ENCODE peak calls at places on chromosomes 7 and 10, in four cellular contexts. L, C, Y and O are unnamed samples.

GRCh38 chr7:4216016-4216415 is 466.1 kb upstream of the FOXK1 start:
- DNase-seq in C (no peak), Y (no peak), L (no peak), O (no peak)

GRCh38 chr10:131788386-131788785 is 112.4 kb upstream of the PPP2R2D start:
- DNase-seq in L (no peak), Y (no peak), C (peak; percentile 68), O (no peak)

GRCh38 chr7:24214670-24215069 is 69.3 kb upstream of the NPY start:
- DNase-seq in L (no peak), Y (no peak), C (no peak), O (no peak)

GRCh38 chr10:115514895-115515294 is 421.7 kb downstream of the ATRNL1 start:
- DNase-seq in Y (no peak), L (no peak), C (no peak), O (no peak)

GRCh38 chr10:106894675-106895074 is 269.8 kb downstream of the SORCS1 start:
- DNase-seq in C (no peak), Y (no peak), L (no peak), O (no peak)

GRCh38 chr10:32408690-32409089 is 37.2 kb upstream of the CCDC7 start:
- DNase-seq in C (no peak), Y (no peak), L (no peak), O (no peak)

GRCh38 chr10:60073781-60074656 is 167.7 kb upstream of the CCDC6 start:
- DNase-seq in Y (no peak), C (no peak), L (no peak), O (no peak)

GRCh38 chr10:22932626-22933370 is 4.9 kb downstream of the ARMC3 start:
- DNase-seq in Y (no peak), C (no peak), L (no peak), O (no peak)

GRCh38 chr10:89389254-89389653 is 3.2 kb upstream of the IFIT1 start:
- DNase-seq in L (no peak), C (peak; percentile 66), Y (peak; percentile 27), O (no peak)

GRCh38 chr7:46752881-46753366 is 829.0 kb downstream of the TNS3 start:
- DNase-seq in L (no peak), C (no peak), Y (no peak), O (peak; percentile 96)

GRCh38 chr10:7389346-7389745 is 21.5 kb downstream of the SFMBT2 start:
- DNase-seq in L (no peak), Y (peak; percentile 70), C (no peak), O (no peak)

GRCh38 chr10:77173615-77174461 is 463.8 kb downstream of the KCNMA1 start:
- DNase-seq in Y (peak; percentile 63), L (peak; percentile 72), C (peak; percentile 90), O (peak; percentile 71)

GRCh38 chr7:904847-905246 is 28.5 kb downstream of the GET4 start:
- DNase-seq in C (no peak), Y (no peak), L (no peak), O (no peak)

GRCh38 chr10:91944880-91945630 is 21.5 kb downstream of the BTAF1 start:
- DNase-seq in L (no peak), Y (no peak), C (no peak), O (no peak)

GRCh38 chr10:14259696-14260595 is 70.8 kb downstream of the FRMD4A start:
- DNase-seq in L (no peak), C (no peak), Y (no peak), O (no peak)

GRCh38 chr10:36224431-36224985 is 582.4 kb upstream of the FZD8 start:
- DNase-seq in Y (no peak), C (no peak), L (no peak), O (no peak)

GRCh38 chr7:94893661-94894060 is 13.7 kb upstream of the PPP1R9A start:
- DNase-seq in Y (no peak), L (no peak), C (no peak), O (no peak)

GRCh38 chr7:99272476-99273045 is at the start of gene MYH16:
- DNase-seq in L (no peak), Y (no peak), C (no peak), O (peak; percentile 73)

GRCh38 chr7:36291387-36292316 is 98.0 kb upstream of the ANLN start:
- DNase-seq in L (no peak), Y (peak; percentile 77), C (peak; percentile 90), O (peak; percentile 80)

GRCh38 chr10:132146941-132147915 is 39.5 kb upstream of the DPYSL4 start:
- DNase-seq in Y (no peak), C (no peak), L (no peak), O (no peak)

GRCh38 chr7:157737151-157738063 is 400.6 kb downstream of the DNAJB6 start:
- DNase-seq in C (no peak), L (no peak), Y (no peak), O (no peak)

GRCh38 chr7:12504144-12504543 is 66.4 kb upstream of the SCIN start:
- DNase-seq in L (no peak), C (no peak), Y (no peak), O (no peak)

GRCh38 chr10:13525683-13526082 is 3.1 kb downstream of the BEND7 start:
- DNase-seq in L (no peak), C (no peak), Y (no peak), O (no peak)

GRCh38 chr10:118626953-118627352 is 31.5 kb upstream of the PRLHR start:
- DNase-seq in Y (peak; percentile 2), C (peak; percentile 51), L (no peak), O (no peak)

GRCh38 chr7:41745451-41745850 is 42.6 kb upstream of the INHBA start:
- DNase-seq in Y (no peak), L (no peak), C (no peak), O (no peak)

GRCh38 chr10:35005868-35006267 is 84.3 kb downstream of the CUL2 start:
- DNase-seq in C (no peak), L (no peak), Y (no peak), O (peak; percentile 92)

GRCh38 chr7:40571796-40572195 is 437.0 kb downstream of the SUGCT start:
- DNase-seq in Y (no peak), C (no peak), L (no peak), O (peak; percentile 26)

GRCh38 chr7:158110661-158111555 is 476.7 kb downstream of the PTPRN2 start:
- DNase-seq in L (no peak), C (no peak), Y (no peak), O (no peak)

GRCh38 chr10:49080965-49081364 is 34.4 kb downstream of the VSTM4 start:
- DNase-seq in L (no peak), C (no peak), Y (no peak), O (no peak)

DNA sequence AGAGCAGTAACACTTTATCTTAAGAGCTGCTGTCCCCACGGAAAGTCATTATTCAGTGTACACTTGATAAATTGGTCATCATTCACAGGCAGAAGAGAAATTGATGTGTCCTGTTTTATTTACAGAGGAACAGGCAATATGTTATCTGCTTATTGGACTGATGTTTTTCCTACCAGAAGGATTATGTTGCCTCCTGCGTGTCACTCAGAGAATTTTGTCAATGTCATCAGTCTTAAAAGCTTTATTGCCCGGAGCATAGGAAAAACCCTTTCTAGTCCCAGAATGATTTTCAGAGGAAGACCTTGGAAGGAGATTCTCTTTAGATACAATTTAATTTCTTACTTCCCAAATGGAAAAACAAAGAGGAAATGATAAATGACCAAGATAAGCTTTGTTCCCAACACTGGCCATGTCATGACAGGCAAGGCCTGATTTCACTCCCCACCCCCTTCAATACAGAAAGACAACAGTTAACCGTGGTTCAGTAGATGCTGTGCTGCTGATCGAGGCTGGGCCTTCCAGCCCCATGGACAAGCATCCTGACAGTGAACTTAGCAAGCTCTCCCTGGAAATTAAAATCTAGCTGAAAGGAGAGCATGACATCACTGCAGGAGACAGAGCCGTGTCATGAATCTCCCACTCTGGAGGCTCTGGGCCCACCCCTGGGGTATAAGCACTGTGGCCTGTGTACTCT is 118.7 kb upstream of the LYZL2 start:
- DNase-seq in C (no peak), Y (no peak), L (no peak), O (no peak)
- H3K79me2 ChIP-seq in C (no peaks in the 10 kb centered on the region), Y (no peaks in the 10 kb centered on the region), L (no peaks in the 10 kb centered on the region), O (no peaks in the 10 kb centered on the region)

DNA sequence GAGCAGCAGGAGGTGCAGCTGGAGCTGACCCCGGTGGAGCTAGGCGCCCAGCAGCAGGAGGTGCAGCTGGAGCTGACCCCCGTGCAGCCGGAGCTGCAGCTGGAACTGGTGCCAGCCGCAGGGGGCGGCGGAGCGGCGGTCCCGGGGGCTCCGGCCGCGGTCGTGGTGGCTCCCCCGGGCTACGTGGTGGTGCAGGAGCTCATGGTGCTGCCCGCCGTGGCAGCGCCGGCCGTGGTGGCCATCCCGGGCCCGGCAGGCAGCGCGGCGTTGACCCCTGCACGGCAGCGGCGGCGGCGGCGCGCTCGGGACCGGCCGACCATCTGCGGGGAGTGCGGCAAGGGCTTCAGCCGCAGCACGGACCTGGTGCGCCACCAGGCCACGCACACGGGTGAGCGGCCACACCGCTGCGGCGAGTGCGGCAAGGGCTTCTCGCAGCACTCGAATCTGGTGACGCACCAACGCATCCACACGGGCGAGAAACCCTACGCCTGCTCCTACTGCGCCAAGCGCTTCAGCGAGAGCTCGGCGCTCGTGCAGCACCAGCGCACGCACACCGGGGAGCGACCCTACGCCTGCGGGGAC is 6.8 kb downstream of the ZNF853 start:
- DNase-seq in C (no peak), L (no peak), Y (no peak), O (no peak)
- H3K4me3 ChIP-seq in C (no peak overlapping the region), L (no peak overlapping the region), Y (no peak overlapping the region), O (no peak overlapping the region)

DNA sequence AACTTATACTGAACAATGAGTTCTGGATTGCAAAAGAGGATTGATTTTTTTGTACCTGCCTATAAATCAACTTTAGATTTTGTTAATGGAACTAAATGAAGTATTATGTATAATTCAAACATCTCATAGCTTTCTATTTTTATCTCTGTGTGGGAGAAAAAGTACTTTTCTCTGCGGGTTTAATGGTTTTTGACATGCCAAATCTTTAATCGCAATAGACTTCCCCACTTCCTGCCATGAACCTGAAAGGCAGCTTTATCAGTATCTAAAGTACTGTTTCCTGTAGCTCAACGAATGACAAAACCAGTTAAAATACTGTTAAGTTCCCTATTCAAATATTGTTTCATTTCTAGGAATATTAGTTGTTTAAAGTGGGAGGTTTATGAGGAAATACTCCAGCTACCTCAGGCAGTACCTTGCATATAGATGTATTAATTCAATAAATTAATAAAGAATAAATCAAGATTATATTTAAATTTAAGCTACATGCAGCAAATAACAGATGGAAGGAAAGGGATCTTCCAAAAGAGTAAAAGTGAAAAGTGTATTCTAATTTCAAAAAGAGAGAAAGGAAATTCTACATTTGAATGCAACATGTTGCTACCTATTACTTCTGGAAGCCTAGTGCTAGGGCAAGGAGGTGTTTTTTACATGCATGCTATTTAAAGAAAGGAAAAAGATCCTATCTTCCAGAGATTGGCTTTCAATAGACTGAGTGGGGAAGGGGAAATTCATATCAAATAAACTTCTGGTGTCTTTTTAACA is 75.9 kb downstream of the SVOPL start:
- DNase-seq in Y (no peak), C (peak; percentile 14), L (no peak), O (no peak)
- H3K79me2 ChIP-seq in Y (no peaks in the 10 kb centered on the region), C (no peaks in the 10 kb centered on the region), L (no peaks in the 10 kb centered on the region), O (no peaks in the 10 kb centered on the region)

GRCh38 chr7:130958846-130959245 is 224.8 kb upstream of the KLF14 start:
- DNase-seq in L (no peak), Y (no peak), C (no peak), O (no peak)
- H3K4me3 ChIP-seq in L (no peak overlapping the region), Y (peak overlapping the region; percentile 23), C (no peak overlapping the region), O (no peak overlapping the region)

GRCh38 chr10:71970331-71970730 is 6.1 kb downstream of the CHST3 start:
- DNase-seq in Y (no peak), L (no peak), C (peak; percentile 89), O (peak; percentile 59)

GRCh38 chr10:71969929-71970328 is 5.7 kb downstream of the CHST3 start:
- DNase-seq in Y (no peak), L (no peak), C (no peak), O (no peak)

GRCh38 chr10:71970869-71971268 is 6.7 kb downstream of the CHST3 start:
- DNase-seq in C (no peak), Y (no peak), L (no peak), O (no peak)

GRCh38 chr10:71971769-71972555 is 7.8 kb downstream of the CHST3 start:
- DNase-seq in C (no peak), L (no peak), Y (no peak), O (no peak)

GRCh38 chr10:71971311-71971731 is 7.1 kb downstream of the CHST3 start:
- DNase-seq in C (no peak), L (no peak), Y (no peak), O (no peak)
- H3K79me2 ChIP-seq in C (peaks cover 27% of the 10 kb centered on the region), L (no peaks in the 10 kb centered on the region), Y (no peaks in the 10 kb centered on the region), O (peaks cover 48% of the 10 kb centered on the region)